ENCODE peak calls at places on chromosomes 4 and X, in five cellular contexts. One of them, this sample, is unnamed.

GRCh38 chrX:153226344-153227190 is 47.5 kb downstream of the MAGEA1 start:
- DNase-seq in fibroblast of the aortic adventitia: peak; percentile 43
- DNase-seq in AG09309: no peak
- DNase-seq in MCF 10A: peak; percentile 76
- DNase-seq in endothelial cell: peak; percentile 34
- DNase-seq in this sample: no peak

GRCh38 chrX:110045421-110045820 is 42.5 kb downstream of the TMEM164 start:
- DNase-seq in endothelial cell: no peak
- DNase-seq in AG09309: no peak
- DNase-seq in fibroblast of the aortic adventitia: no peak
- DNase-seq in MCF 10A: no peak
- DNase-seq in this sample: no peak

GRCh38 chr4:128285085-128286023 is 2.3 kb downstream of the PGRMC2 start:
- DNase-seq in AG09309: no peak
- DNase-seq in endothelial cell: no peak
- DNase-seq in fibroblast of the aortic adventitia: peak; percentile 81
- DNase-seq in MCF 10A: no peak
- DNase-seq in this sample: no peak

GRCh38 chr4:183765121-183765990 is 106.3 kb downstream of the TRAPPC11 start:
- DNase-seq in fibroblast of the aortic adventitia: no peak
- DNase-seq in AG09309: no peak
- DNase-seq in MCF 10A: no peak
- DNase-seq in endothelial cell: no peak
- DNase-seq in this sample: no peak

GRCh38 chr4:146949559-146949958 is 3.9 kb upstream of the TTC29 start:
- DNase-seq in MCF 10A: no peak
- DNase-seq in fibroblast of the aortic adventitia: no peak
- DNase-seq in AG09309: no peak
- DNase-seq in endothelial cell: no peak
- DNase-seq in this sample: no peak

GRCh38 chrX:1231850-1232505 is 19.5 kb upstream of the CRLF2 start:
- DNase-seq in fibroblast of the aortic adventitia: no peak
- DNase-seq in AG09309: no peak
- DNase-seq in endothelial cell: no peak
- DNase-seq in MCF 10A: no peak
- DNase-seq in this sample: no peak

GRCh38 chr4:73853246-73853704 is at the start of gene PF4V1:
- DNase-seq in AG09309: no peak
- DNase-seq in MCF 10A: no peak
- DNase-seq in endothelial cell: no peak
- DNase-seq in fibroblast of the aortic adventitia: no peak
- DNase-seq in this sample: no peak

GRCh38 chr4:89572224-89572858 is 264.6 kb downstream of the SNCA start:
- DNase-seq in AG09309: no peak
- DNase-seq in fibroblast of the aortic adventitia: no peak
- DNase-seq in MCF 10A: no peak
- DNase-seq in endothelial cell: no peak
- DNase-seq in this sample: no peak

GRCh38 chrX:42098897-42099296 is 175.5 kb upstream of the CASK start:
- DNase-seq in AG09309: no peak
- DNase-seq in endothelial cell: no peak
- DNase-seq in fibroblast of the aortic adventitia: no peak
- DNase-seq in MCF 10A: no peak
- DNase-seq in this sample: no peak

GRCh38 chrX:149267878-149268813 is 237.0 kb downstream of the IDS start:
- DNase-seq in AG09309: no peak
- DNase-seq in fibroblast of the aortic adventitia: no peak
- DNase-seq in MCF 10A: no peak
- DNase-seq in endothelial cell: no peak
- DNase-seq in this sample: no peak

GRCh38 chrX:10110984-10111363 is 45.8 kb upstream of the CLCN4 start:
- DNase-seq in endothelial cell: no peak
- DNase-seq in AG09309: no peak
- DNase-seq in fibroblast of the aortic adventitia: no peak
- DNase-seq in MCF 10A: no peak
- DNase-seq in this sample: no peak

GRCh38 chr4:13704020-13704419 is 76.5 kb upstream of the BOD1L1 start:
- DNase-seq in endothelial cell: no peak
- DNase-seq in MCF 10A: no peak
- DNase-seq in fibroblast of the aortic adventitia: no peak
- DNase-seq in AG09309: no peak
- DNase-seq in this sample: no peak

GRCh38 chr4:155667538-155668511 is 1.2 kb downstream of the GUCY1A1 start:
- DNase-seq in AG09309: no peak
- DNase-seq in MCF 10A: peak; percentile 51
- DNase-seq in fibroblast of the aortic adventitia: peak; percentile 14
- DNase-seq in endothelial cell: peak; percentile 26
- DNase-seq in this sample: peak; percentile 85

GRCh38 chr4:24932831-24933230 is 20.0 kb upstream of the CCDC149 start:
- DNase-seq in AG09309: no peak
- DNase-seq in endothelial cell: no peak
- DNase-seq in MCF 10A: no peak
- DNase-seq in fibroblast of the aortic adventitia: no peak
- DNase-seq in this sample: no peak

GRCh38 chr4:13559414-13559813 is 15.1 kb upstream of the NKX3-2 start:
- DNase-seq in fibroblast of the aortic adventitia: peak; percentile 30
- DNase-seq in MCF 10A: peak; percentile 52
- DNase-seq in endothelial cell: peak; percentile 25
- DNase-seq in AG09309: peak; percentile 40
- DNase-seq in this sample: no peak

GRCh38 chrX:152884171-152884570 is 13.7 kb upstream of the ZNF185 start:
- DNase-seq in MCF 10A: no peak
- DNase-seq in AG09309: no peak
- DNase-seq in endothelial cell: no peak
- DNase-seq in fibroblast of the aortic adventitia: no peak
- DNase-seq in this sample: no peak

GRCh38 chr4:175947117-175947722 is 118.4 kb upstream of the WDR17 start:
- DNase-seq in endothelial cell: no peak
- DNase-seq in MCF 10A: peak; percentile 42
- DNase-seq in AG09309: peak; percentile 2
- DNase-seq in fibroblast of the aortic adventitia: peak; percentile 60
- DNase-seq in this sample: no peak

GRCh38 chr4:173524218-173525117 is 5.6 kb downstream of the HAND2 start:
- DNase-seq in fibroblast of the aortic adventitia: no peak
- DNase-seq in MCF 10A: no peak
- DNase-seq in endothelial cell: no peak
- DNase-seq in AG09309: no peak
- DNase-seq in this sample: no peak

GRCh38 chr4:110231869-110232268 is 33.5 kb upstream of the ELOVL6 start:
- DNase-seq in MCF 10A: peak; percentile 8
- DNase-seq in endothelial cell: no peak
- DNase-seq in AG09309: no peak
- DNase-seq in fibroblast of the aortic adventitia: no peak
- DNase-seq in this sample: no peak

GRCh38 chr4:7434766-7435150 is at the start of gene PSAPL1:
- DNase-seq in AG09309: no peak
- DNase-seq in endothelial cell: no peak
- DNase-seq in MCF 10A: peak; percentile 76
- DNase-seq in fibroblast of the aortic adventitia: peak; percentile 3
- DNase-seq in this sample: no peak

GRCh38 chr4:100836929-100837328 is 319.1 kb upstream of the EMCN start:
- DNase-seq in endothelial cell: no peak
- DNase-seq in AG09309: no peak
- DNase-seq in MCF 10A: no peak
- DNase-seq in fibroblast of the aortic adventitia: no peak
- DNase-seq in this sample: no peak

GRCh38 chrX:113195949-113196348 is 355.3 kb upstream of the AMOT start:
- DNase-seq in fibroblast of the aortic adventitia: no peak
- DNase-seq in endothelial cell: no peak
- DNase-seq in MCF 10A: no peak
- DNase-seq in AG09309: no peak
- DNase-seq in this sample: no peak

GRCh38 chrX:19592952-19593351 is 77.6 kb upstream of the MAP3K15 start:
- DNase-seq in MCF 10A: no peak
- DNase-seq in fibroblast of the aortic adventitia: no peak
- DNase-seq in endothelial cell: no peak
- DNase-seq in AG09309: no peak
- DNase-seq in this sample: no peak

GRCh38 chr4:180281726-180282125 is 1961.5 kb upstream of the TENM3 start:
- DNase-seq in MCF 10A: no peak
- DNase-seq in fibroblast of the aortic adventitia: no peak
- DNase-seq in AG09309: no peak
- DNase-seq in endothelial cell: no peak
- DNase-seq in this sample: no peak

GRCh38 chr4:59597536-59598232 is 1602.4 kb upstream of the ADGRL3 start:
- DNase-seq in AG09309: no peak
- DNase-seq in endothelial cell: no peak
- DNase-seq in MCF 10A: no peak
- DNase-seq in fibroblast of the aortic adventitia: peak; percentile 0
- DNase-seq in this sample: no peak

GRCh38 chrX:24838624-24839023 is 144.9 kb downstream of the POLA1 start:
- DNase-seq in AG09309: peak; percentile 13
- DNase-seq in endothelial cell: peak; percentile 3
- DNase-seq in fibroblast of the aortic adventitia: peak; percentile 64
- DNase-seq in MCF 10A: peak; percentile 49
- DNase-seq in this sample: no peak

GRCh38 chr4:100188829-100189228 is 1.4 kb downstream of the DDIT4L start:
- DNase-seq in fibroblast of the aortic adventitia: no peak
- DNase-seq in endothelial cell: no peak
- DNase-seq in AG09309: no peak
- DNase-seq in MCF 10A: peak; percentile 50
- DNase-seq in this sample: no peak

GRCh38 chrX:119407681-119408080 is 8.5 kb downstream of the SLC25A43 start:
- DNase-seq in fibroblast of the aortic adventitia: no peak
- DNase-seq in AG09309: no peak
- DNase-seq in MCF 10A: no peak
- DNase-seq in endothelial cell: no peak
- DNase-seq in this sample: no peak

GRCh38 chr4:142840516-142841123 is 5.5 kb downstream of the INPP4B start:
- DNase-seq in fibroblast of the aortic adventitia: peak; percentile 83
- DNase-seq in endothelial cell: no peak
- DNase-seq in AG09309: no peak
- DNase-seq in MCF 10A: peak; percentile 51
- DNase-seq in this sample: no peak

GRCh38 chr4:169791527-169792156 is 33.9 kb upstream of the HPF1 start:
- DNase-seq in fibroblast of the aortic adventitia: peak; percentile 69
- DNase-seq in MCF 10A: peak; percentile 65
- DNase-seq in endothelial cell: peak; percentile 64
- DNase-seq in AG09309: no peak
- DNase-seq in this sample: no peak
- TF ChIP-seq CTCF in fibroblast of the aortic adventitia: peak; percentile 67
- TF ChIP-seq CTCF in MCF 10A: peak; percentile 41
- TF ChIP-seq CTCF in endothelial cell: peak; percentile 24
- TF ChIP-seq CTCF in AG09309: peak; percentile 65
- TF ChIP-seq CTCF in this sample: peak; percentile 67

DNA sequence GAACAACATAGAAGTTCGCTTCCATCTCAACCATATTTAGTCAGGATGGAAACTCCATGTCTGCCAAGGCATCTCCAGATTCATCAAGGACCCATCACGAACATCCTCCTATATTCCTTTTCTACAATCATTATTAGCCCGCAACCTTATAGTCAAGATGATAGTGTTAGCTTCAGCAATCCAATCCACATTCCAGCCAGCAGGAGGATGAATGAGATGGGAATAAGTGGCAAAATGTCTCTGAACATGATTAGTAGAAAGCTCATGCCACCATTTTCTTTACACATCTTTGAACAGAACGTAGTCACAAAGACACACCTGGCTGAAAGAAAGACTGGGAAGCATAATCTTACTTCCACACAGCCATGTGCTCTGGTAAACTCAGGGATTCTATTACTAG is 18.6 kb upstream of the NR0B1 start:
- DNase-seq in endothelial cell: no peak
- DNase-seq in AG09309: no peak
- DNase-seq in MCF 10A: no peak
- DNase-seq in fibroblast of the aortic adventitia: no peak
- DNase-seq in this sample: no peak
- TF ChIP-seq CTCF in endothelial cell: no peak
- TF ChIP-seq CTCF in AG09309: no peak
- TF ChIP-seq CTCF in MCF 10A: no peak
- TF ChIP-seq CTCF in fibroblast of the aortic adventitia: peak; percentile 18
- TF ChIP-seq CTCF in this sample: no peak

GRCh38 chr4:40838742-40839141 is 89.0 kb downstream of the NSUN7 start:
- DNase-seq in endothelial cell: no peak
- DNase-seq in MCF 10A: no peak
- DNase-seq in fibroblast of the aortic adventitia: no peak
- DNase-seq in AG09309: no peak
- DNase-seq in this sample: no peak
- TF ChIP-seq CTCF in endothelial cell: no peak
- TF ChIP-seq CTCF in MCF 10A: no peak
- TF ChIP-seq CTCF in fibroblast of the aortic adventitia: no peak
- TF ChIP-seq CTCF in AG09309: no peak
- TF ChIP-seq CTCF in this sample: no peak

GRCh38 chr4:141458501-141458900 is 177.9 kb upstream of the IL15 start:
- DNase-seq in fibroblast of the aortic adventitia: no peak
- DNase-seq in AG09309: no peak
- DNase-seq in endothelial cell: no peak
- DNase-seq in MCF 10A: peak; percentile 78
- DNase-seq in this sample: no peak
- TF ChIP-seq CTCF in fibroblast of the aortic adventitia: no peak
- TF ChIP-seq CTCF in AG09309: no peak
- TF ChIP-seq CTCF in endothelial cell: no peak
- TF ChIP-seq CTCF in MCF 10A: no peak
- TF ChIP-seq CTCF in this sample: no peak

GRCh38 chr4:108209489-108209888 is 40.8 kb upstream of the LEF1 start:
- DNase-seq in fibroblast of the aortic adventitia: no peak
- DNase-seq in endothelial cell: no peak
- DNase-seq in MCF 10A: no peak
- DNase-seq in AG09309: no peak
- DNase-seq in this sample: no peak
- TF ChIP-seq CTCF in fibroblast of the aortic adventitia: no peak
- TF ChIP-seq CTCF in endothelial cell: no peak
- TF ChIP-seq CTCF in MCF 10A: no peak
- TF ChIP-seq CTCF in AG09309: no peak
- TF ChIP-seq CTCF in this sample: no peak

DNA sequence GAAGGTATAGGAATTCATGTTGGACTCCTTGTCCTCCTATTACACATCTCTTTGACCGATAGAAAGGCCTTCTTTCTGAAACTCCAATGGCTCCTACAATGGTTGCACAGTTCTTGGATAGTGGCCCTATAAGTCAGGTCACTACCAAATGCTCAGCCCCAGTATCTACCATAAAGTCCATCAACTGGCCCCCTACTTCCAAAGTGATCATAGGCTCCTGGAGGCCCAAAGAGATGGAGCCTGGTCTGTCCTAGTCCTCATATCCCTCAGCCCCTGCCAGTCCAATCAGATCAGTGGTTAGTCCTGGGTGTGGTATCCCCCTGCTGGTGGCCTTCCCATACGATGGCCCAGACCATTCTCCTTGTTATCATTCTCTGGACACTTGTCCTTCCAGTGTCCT is 30.3 kb downstream of the SULT1E1 start:
- DNase-seq in MCF 10A: no peak
- DNase-seq in fibroblast of the aortic adventitia: no peak
- DNase-seq in endothelial cell: no peak
- DNase-seq in AG09309: no peak
- DNase-seq in this sample: no peak
- TF ChIP-seq CTCF in MCF 10A: no peak
- TF ChIP-seq CTCF in fibroblast of the aortic adventitia: no peak
- TF ChIP-seq CTCF in endothelial cell: no peak
- TF ChIP-seq CTCF in AG09309: no peak
- TF ChIP-seq CTCF in this sample: no peak

DNA sequence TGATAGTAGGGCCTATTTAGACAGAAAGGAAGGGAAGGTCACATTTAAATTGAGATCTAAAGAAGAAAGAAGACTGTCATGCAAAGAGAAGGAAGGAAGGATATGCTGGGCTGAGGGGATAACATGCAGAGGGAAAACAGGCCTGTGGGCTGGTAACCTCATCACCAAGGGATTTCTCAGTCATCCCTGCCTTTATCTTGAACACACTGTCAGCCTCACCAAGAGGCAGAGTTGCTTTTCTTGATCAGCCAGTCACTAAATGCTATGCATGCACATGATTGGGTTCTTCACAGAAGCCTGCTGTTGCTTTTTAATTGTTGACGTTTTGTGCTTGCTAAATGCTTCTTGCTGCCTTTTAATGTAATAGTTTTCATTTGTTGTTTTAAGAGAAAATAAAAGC is 113.0 kb downstream of the ARHGAP24 start:
- DNase-seq in endothelial cell: no peak
- DNase-seq in fibroblast of the aortic adventitia: no peak
- DNase-seq in MCF 10A: no peak
- DNase-seq in AG09309: no peak
- DNase-seq in this sample: no peak
- TF ChIP-seq CTCF in endothelial cell: no peak
- TF ChIP-seq CTCF in fibroblast of the aortic adventitia: no peak
- TF ChIP-seq CTCF in MCF 10A: no peak
- TF ChIP-seq CTCF in AG09309: no peak
- TF ChIP-seq CTCF in this sample: no peak